ENCODE peak calls at places on chromosome 15, in five cellular contexts. L, D, I, O and V are unnamed samples.
A peak's percentile ranks its signal among the peaks of the same experiment; 100 is the strongest.

GRCh38 chr15:91252756-91253155 is 152.7 kb downstream of the SV2B start:
- DNase-seq in L (no peak), D (no peak), I (no peak), O (no peak), V (no peak)

GRCh38 chr15:68633181-68634121 is 54.7 kb downstream of the CORO2B start:
- DNase-seq in L (no peak), D (no peak), I (no peak), O (no peak), V (no peak)

GRCh38 chr15:71775857-71776256 is 34.5 kb upstream of the NR2E3 start:
- DNase-seq in L (no peak), D (no peak), I (no peak), O (no peak), V (no peak)

GRCh38 chr15:44289352-44289790 is 852 bp downstream of the GOLM2 start:
- DNase-seq in L (no peak), D (no peak), I (no peak), O (no peak), V (no peak)

GRCh38 chr15:66658855-66659254 is 43.2 kb upstream of the SMAD6 start:
- DNase-seq in L (no peak), D (no peak), I (no peak), O (no peak), V (no peak)

GRCh38 chr15:95598456-95598855 is 732.0 kb upstream of the NR2F2 start:
- DNase-seq in L (no peak), D (no peak), I (no peak), O (no peak), V (no peak)

GRCh38 chr15:75178171-75178937 is 23.3 kb upstream of the C15orf39 start:
- DNase-seq in L (peak; percentile 63), D (no peak), I (no peak), O (no peak), V (no peak)

GRCh38 chr15:78075490-78076230 is 1.9 kb downstream of the TBC1D2B start:
- DNase-seq in L (peak; percentile 64), D (peak; percentile 68), I (no peak), O (no peak), V (no peak)

GRCh38 chr15:29116970-29117700 is 152.5 kb downstream of the NSMCE3 start:
- DNase-seq in L (no peak), D (no peak), I (no peak), O (no peak), V (no peak)

GRCh38 chr15:28123408-28124023 is 24.4 kb upstream of the OCA2 start:
- DNase-seq in L (peak; percentile 77), D (peak; percentile 66), I (peak; percentile 87), O (peak; percentile 36), V (no peak)

GRCh38 chr15:66879511-66879910 is 177.5 kb downstream of the SMAD6 start:
- DNase-seq in L (no peak), D (no peak), I (no peak), O (no peak), V (no peak)

GRCh38 chr15:96331141-96331941 is 841 bp downstream of the NR2F2 start:
- DNase-seq in L (no peak), D (peak; percentile 57), I (peak; percentile 76), O (no peak), V (no peak)

GRCh38 chr15:63908281-63908680 is 74.5 kb upstream of the HERC1 start:
- DNase-seq in L (no peak), D (no peak), I (no peak), O (no peak), V (no peak)

GRCh38 chr15:35689266-35689665 is 143.3 kb upstream of the DPH6 start:
- DNase-seq in L (no peak), D (no peak), I (no peak), O (no peak), V (no peak)

GRCh38 chr15:65066635-65067333 is 1.0 kb downstream of the RASL12 start:
- DNase-seq in L (no peak), D (no peak), I (no peak), O (no peak), V (no peak)

GRCh38 chr15:92121047-92121446 is 267.5 kb downstream of the SLCO3A1 start:
- DNase-seq in L (no peak), D (no peak), I (no peak), O (no peak), V (no peak)

GRCh38 chr15:39589193-39589814 is 8.4 kb downstream of the THBS1 start:
- DNase-seq in L (no peak), D (no peak), I (no peak), O (no peak), V (no peak)

GRCh38 chr15:39587291-39587909 is 6.5 kb downstream of the THBS1 start:
- DNase-seq in L (no peak), D (no peak), I (no peak), O (no peak), V (no peak)

GRCh38 chr15:39586387-39587171 is 5.7 kb downstream of the THBS1 start:
- DNase-seq in L (no peak), D (no peak), I (no peak), O (no peak), V (no peak)

GRCh38 chr15:39588531-39589192 is 7.8 kb downstream of the THBS1 start:
- DNase-seq in L (no peak), D (no peak), I (no peak), O (no peak), V (no peak)

DNA sequence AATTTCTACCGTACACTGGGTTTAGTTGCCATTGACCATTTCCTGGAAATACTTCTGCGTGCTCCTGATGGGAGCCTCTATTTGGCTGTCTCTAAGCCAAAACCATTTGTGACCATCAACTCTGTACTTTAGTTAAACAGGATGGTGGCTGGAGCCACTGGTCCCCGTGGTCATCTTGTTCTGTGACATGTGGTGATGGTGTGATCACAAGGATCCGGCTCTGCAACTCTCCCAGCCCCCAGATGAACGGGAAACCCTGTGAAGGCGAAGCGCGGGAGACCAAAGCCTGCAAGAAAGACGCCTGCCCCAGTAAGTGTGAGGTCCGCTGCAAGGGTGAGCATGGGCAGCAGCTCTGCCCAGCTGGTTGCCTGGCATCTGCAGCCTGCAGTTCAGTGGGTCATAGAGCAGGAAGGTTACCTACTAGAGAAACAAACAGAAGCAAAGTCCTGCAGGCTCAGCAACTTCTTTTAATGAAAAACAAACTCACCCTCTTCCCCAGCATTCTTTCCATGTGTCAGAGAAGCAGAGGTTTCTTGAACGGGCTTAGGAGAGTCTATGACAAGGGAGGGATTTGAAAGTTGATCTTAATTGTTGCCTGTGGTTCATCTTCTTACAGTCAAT is 7.1 kb downstream of the THBS1 start:
- DNase-seq in L (no peak), D (no peak), I (no peak), O (no peak), V (no peak)
- H3K36me3 ChIP-seq in L (peaks cover 98% of the 10 kb centered on the region), D (no peaks in the 10 kb centered on the region), I (peaks cover 94% of the 10 kb centered on the region), O (no peaks in the 10 kb centered on the region), V (no peaks in the 10 kb centered on the region)

GRCh38 chr15:41970456-41970855 is 1.9 kb downstream of the EHD4 start:
- DNase-seq in L (peak; percentile 9), D (no peak), I (no peak), O (no peak), V (no peak)
- H3K4me3 ChIP-seq in L (no peak overlapping the region), D (peak overlapping the region; percentile 77), I (no peak overlapping the region), O (peak overlapping the region; percentile 88), V (no peak overlapping the region)

GRCh38 chr15:70051948-70052633 is 45.6 kb downstream of the TLE3 start:
- DNase-seq in L (no peak), D (no peak), I (no peak), O (no peak), V (no peak)
- H3K36me3 ChIP-seq in L (peaks cover 100% of the 10 kb centered on the region), D (peaks cover 85% of the 10 kb centered on the region), I (peaks cover 5% of the 10 kb centered on the region), O (peaks cover 20% of the 10 kb centered on the region), V (peaks cover 75% of the 10 kb centered on the region)

GRCh38 chr15:31442203-31443090 is 115.8 kb downstream of the KLF13 start:
- DNase-seq in L (peak; percentile 42), D (peak; percentile 38), I (peak; percentile 70), O (no peak), V (no peak)
- H3K4me3 ChIP-seq in L (no peak overlapping the region), D (no peak overlapping the region), I (no peak overlapping the region), O (no peak overlapping the region), V (no peak overlapping the region)

GRCh38 chr15:80904941-80905532 is 84.6 kb downstream of the MESD start:
- DNase-seq in L (no peak), D (no peak), I (no peak), O (no peak), V (no peak)
- H3K36me3 ChIP-seq in L (peaks cover 51% of the 10 kb centered on the region), D (no peaks in the 10 kb centered on the region), I (peaks cover 4% of the 10 kb centered on the region), O (no peaks in the 10 kb centered on the region), V (no peaks in the 10 kb centered on the region)

GRCh38 chr15:74130849-74131617 is 647 bp downstream of the ISLR2 start:
- DNase-seq in L (no peak), D (no peak), I (no peak), O (no peak), V (no peak)
- H3K4me3 ChIP-seq in L (no peak overlapping the region), D (peak overlapping the region; percentile 20), I (no peak overlapping the region), O (no peak overlapping the region), V (peak overlapping the region; percentile 63)